ENCODE peak calls at places on chromosomes 2 and 18, in seven cellular contexts. One of them, this sample, is unnamed.

GRCh38 chr2:11203480-11203879 is 48.2 kb downstream of the SLC66A3 start:
- DNase-seq in AG04449: no peak
- DNase-seq in osteoblast: peak
- DNase-seq in heart right ventricle: no peak
- DNase-seq in cardiac muscle cell: peak
- DNase-seq in Peyer's patch: no peak
- DNase-seq in breast epithelium: no peak
- DNase-seq in this sample: no peak

GRCh38 chr2:185012643-185013042 is 414.3 kb downstream of the ZNF804A start:
- DNase-seq in AG04449: no peak
- DNase-seq in osteoblast: no peak
- DNase-seq in heart right ventricle: no peak
- DNase-seq in cardiac muscle cell: peak
- DNase-seq in Peyer's patch: no peak
- DNase-seq in breast epithelium: no peak
- DNase-seq in this sample: no peak

GRCh38 chr2:47062721-47063120 is 92.4 kb downstream of the STPG4 start:
- DNase-seq in AG04449: no peak
- DNase-seq in osteoblast: peak
- DNase-seq in heart right ventricle: no peak
- DNase-seq in cardiac muscle cell: no peak
- DNase-seq in Peyer's patch: no peak
- DNase-seq in breast epithelium: no peak
- DNase-seq in this sample: no peak

GRCh38 chr2:47152803-47153202 is 2.3 kb downstream of the STPG4 start:
- DNase-seq in AG04449: no peak
- DNase-seq in osteoblast: no peak
- DNase-seq in heart right ventricle: no peak
- DNase-seq in cardiac muscle cell: no peak
- DNase-seq in Peyer's patch: no peak
- DNase-seq in breast epithelium: no peak
- DNase-seq in this sample: no peak

GRCh38 chr2:108169982-108170625 is 69.7 kb upstream of the SULT1C3 start:
- DNase-seq in AG04449: no peak
- DNase-seq in osteoblast: no peak
- DNase-seq in heart right ventricle: no peak
- DNase-seq in cardiac muscle cell: peak
- DNase-seq in Peyer's patch: no peak
- DNase-seq in breast epithelium: no peak
- DNase-seq in this sample: no peak

GRCh38 chr2:85678384-85678783 is 10.4 kb upstream of the SFTPB start:
- DNase-seq in AG04449: no peak
- DNase-seq in osteoblast: no peak
- DNase-seq in heart right ventricle: no peak
- DNase-seq in cardiac muscle cell: no peak
- DNase-seq in Peyer's patch: peak
- DNase-seq in breast epithelium: no peak
- DNase-seq in this sample: no peak

GRCh38 chr2:218369374-218369773 is 12.7 kb upstream of the SLC11A1 start:
- DNase-seq in AG04449: no peak
- DNase-seq in osteoblast: peak
- DNase-seq in heart right ventricle: no peak
- DNase-seq in cardiac muscle cell: no peak
- DNase-seq in Peyer's patch: no peak
- DNase-seq in breast epithelium: no peak
- DNase-seq in this sample: no peak

GRCh38 chr2:793236-793635 is 116.0 kb upstream of the TMEM18 start:
- DNase-seq in AG04449: no peak
- DNase-seq in osteoblast: no peak
- DNase-seq in heart right ventricle: no peak
- DNase-seq in cardiac muscle cell: no peak
- DNase-seq in Peyer's patch: no peak
- DNase-seq in breast epithelium: no peak
- DNase-seq in this sample: no peak

GRCh38 chr2:46385786-46386577 is 88.8 kb downstream of the EPAS1 start:
- DNase-seq in AG04449: no peak
- DNase-seq in osteoblast: peak
- DNase-seq in heart right ventricle: no peak
- DNase-seq in cardiac muscle cell: peak
- DNase-seq in Peyer's patch: no peak
- DNase-seq in breast epithelium: no peak
- DNase-seq in this sample: no peak

GRCh38 chr18:58390399-58390798 is 238.5 kb downstream of the ALPK2 start:
- DNase-seq in AG04449: no peak
- DNase-seq in osteoblast: no peak
- DNase-seq in heart right ventricle: no peak
- DNase-seq in cardiac muscle cell: no peak
- DNase-seq in Peyer's patch: no peak
- DNase-seq in breast epithelium: no peak
- DNase-seq in this sample: no peak

GRCh38 chr2:132489150-132489549 is 72.5 kb downstream of the GPR39 start:
- DNase-seq in AG04449: no peak
- DNase-seq in osteoblast: no peak
- DNase-seq in heart right ventricle: peak
- DNase-seq in cardiac muscle cell: peak
- DNase-seq in Peyer's patch: no peak
- DNase-seq in breast epithelium: no peak
- DNase-seq in this sample: no peak

GRCh38 chr2:128162266-128162665 is 71.3 kb downstream of the UGGT1 start:
- DNase-seq in AG04449: no peak
- DNase-seq in osteoblast: no peak
- DNase-seq in heart right ventricle: no peak
- DNase-seq in cardiac muscle cell: no peak
- DNase-seq in Peyer's patch: no peak
- DNase-seq in breast epithelium: no peak
- DNase-seq in this sample: no peak

GRCh38 chr18:21439453-21439852 is 161.1 kb downstream of the ESCO1 start:
- DNase-seq in AG04449: peak
- DNase-seq in osteoblast: peak
- DNase-seq in heart right ventricle: no peak
- DNase-seq in cardiac muscle cell: peak
- DNase-seq in Peyer's patch: peak
- DNase-seq in breast epithelium: no peak
- DNase-seq in this sample: peak

GRCh38 chr2:165010556-165010955 is 55.2 kb upstream of the SLC38A11 start:
- DNase-seq in AG04449: no peak
- DNase-seq in osteoblast: no peak
- DNase-seq in heart right ventricle: no peak
- DNase-seq in cardiac muscle cell: no peak
- DNase-seq in Peyer's patch: no peak
- DNase-seq in breast epithelium: no peak
- DNase-seq in this sample: no peak

GRCh38 chr2:63195310-63195709 is 144.7 kb downstream of the OTX1 start:
- DNase-seq in AG04449: no peak
- DNase-seq in osteoblast: no peak
- DNase-seq in heart right ventricle: no peak
- DNase-seq in cardiac muscle cell: no peak
- DNase-seq in Peyer's patch: no peak
- DNase-seq in breast epithelium: no peak
- DNase-seq in this sample: no peak

GRCh38 chr2:238252766-238253630 is 13.2 kb upstream of the HES6 start:
- DNase-seq in AG04449: no peak
- DNase-seq in osteoblast: no peak
- DNase-seq in heart right ventricle: no peak
- DNase-seq in cardiac muscle cell: no peak
- DNase-seq in Peyer's patch: no peak
- DNase-seq in breast epithelium: no peak
- DNase-seq in this sample: no peak

GRCh38 chr2:217077841-217078407 is 218.1 kb upstream of the TNP1 start:
- DNase-seq in AG04449: no peak
- DNase-seq in osteoblast: no peak
- DNase-seq in heart right ventricle: no peak
- DNase-seq in cardiac muscle cell: no peak
- DNase-seq in Peyer's patch: no peak
- DNase-seq in breast epithelium: no peak
- DNase-seq in this sample: no peak

DNA sequence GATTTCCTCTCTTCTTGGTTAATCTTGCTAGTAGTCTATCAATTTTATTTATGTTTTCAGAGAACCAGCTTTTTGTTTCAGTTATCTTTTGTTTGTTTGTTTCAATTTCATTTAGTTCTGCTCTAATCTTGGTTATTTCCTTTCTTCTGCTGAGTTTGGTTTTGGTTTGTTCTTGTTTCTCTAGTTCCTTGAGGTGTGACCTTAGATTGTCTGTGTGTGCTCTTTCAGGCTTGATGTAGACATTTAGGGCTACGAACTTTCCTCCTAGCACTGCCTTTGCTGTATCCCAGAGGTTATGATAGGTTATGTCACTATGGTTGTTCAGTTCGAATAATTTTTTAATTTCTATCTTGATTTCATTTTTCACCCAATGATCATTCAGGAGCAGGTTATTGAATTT is 141.6 kb downstream of the ZNF236 start:
- DNase-seq in AG04449: no peak
- DNase-seq in osteoblast: no peak
- DNase-seq in heart right ventricle: no peak
- DNase-seq in cardiac muscle cell: no peak
- DNase-seq in Peyer's patch: no peak
- DNase-seq in breast epithelium: no peak
- DNase-seq in this sample: no peak
- H3K4me3 ChIP-seq in AG04449: no peak
- H3K4me3 ChIP-seq in osteoblast: no peak
- H3K4me3 ChIP-seq in heart right ventricle: no peak
- H3K4me3 ChIP-seq in cardiac muscle cell: no peak
- H3K4me3 ChIP-seq in Peyer's patch: no peak
- H3K4me3 ChIP-seq in breast epithelium: no peak
- H3K4me3 ChIP-seq in this sample: no peak

DNA sequence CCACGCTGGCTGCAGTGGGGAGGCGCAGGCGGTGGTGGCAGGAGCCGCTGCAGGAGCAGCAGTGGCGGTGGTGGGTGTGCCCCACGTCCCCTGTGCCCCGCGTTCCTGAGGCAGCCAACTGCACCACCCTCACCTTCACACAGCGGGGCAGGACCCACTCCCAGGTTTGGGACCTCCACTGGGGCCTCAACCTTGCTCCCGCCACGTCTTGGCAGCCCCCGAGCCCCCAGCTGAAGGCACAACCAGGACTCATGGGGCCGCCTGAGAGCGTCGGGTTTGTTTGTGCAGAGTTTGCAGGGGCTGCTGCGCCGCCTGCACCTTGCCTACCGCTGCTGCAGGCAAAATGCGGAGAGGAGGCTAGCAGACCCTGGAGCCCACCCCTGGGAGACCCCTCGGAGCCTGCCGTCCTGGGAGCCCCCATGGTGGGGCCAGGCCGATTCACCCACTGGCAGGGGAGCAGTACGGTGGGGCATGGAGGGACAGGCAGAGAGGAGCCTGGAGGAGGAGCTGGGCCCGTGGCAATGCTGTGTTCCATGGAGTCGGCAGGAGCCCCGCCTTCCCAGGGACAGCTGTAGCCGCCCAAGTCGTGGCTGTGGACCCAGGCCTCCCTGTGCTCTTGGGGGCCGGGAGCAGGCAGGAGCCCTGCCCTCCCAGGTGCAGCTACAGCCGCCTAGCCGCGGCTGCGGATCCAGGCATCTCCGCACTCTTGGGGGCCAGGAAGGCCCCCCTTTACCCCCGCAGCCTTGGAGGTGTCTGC is 14.7 kb upstream of the EML6 start:
- DNase-seq in AG04449: no peak
- DNase-seq in osteoblast: peak
- DNase-seq in heart right ventricle: peak
- DNase-seq in cardiac muscle cell: peak
- DNase-seq in Peyer's patch: peak
- DNase-seq in breast epithelium: no peak
- DNase-seq in this sample: no peak
- TF ChIP-seq CTCF in AG04449: no peak
- TF ChIP-seq CTCF in osteoblast: peak
- TF ChIP-seq CTCF in heart right ventricle: peak
- TF ChIP-seq CTCF in cardiac muscle cell: peak
- TF ChIP-seq CTCF in Peyer's patch: no peak
- TF ChIP-seq CTCF in breast epithelium: no peak
- TF ChIP-seq CTCF in this sample: peak

GRCh38 chr2:233375490-233376314 is 21.4 kb downstream of the DGKD start:
- DNase-seq in AG04449: no peak
- DNase-seq in osteoblast: no peak
- DNase-seq in heart right ventricle: no peak
- DNase-seq in cardiac muscle cell: no peak
- DNase-seq in Peyer's patch: no peak
- DNase-seq in breast epithelium: no peak
- DNase-seq in this sample: no peak

GRCh38 chr2:233379441-233379840 is 25.1 kb downstream of the DGKD start:
- DNase-seq in AG04449: no peak
- DNase-seq in osteoblast: no peak
- DNase-seq in heart right ventricle: no peak
- DNase-seq in cardiac muscle cell: no peak
- DNase-seq in Peyer's patch: no peak
- DNase-seq in breast epithelium: no peak
- DNase-seq in this sample: no peak

GRCh38 chr2:233381013-233381995 is 27.0 kb downstream of the DGKD start:
- DNase-seq in AG04449: no peak
- DNase-seq in osteoblast: no peak
- DNase-seq in heart right ventricle: no peak
- DNase-seq in cardiac muscle cell: no peak
- DNase-seq in Peyer's patch: no peak
- DNase-seq in breast epithelium: no peak
- DNase-seq in this sample: no peak

GRCh38 chr2:233380132-233381012 is 26.1 kb downstream of the DGKD start:
- DNase-seq in AG04449: no peak
- DNase-seq in osteoblast: no peak
- DNase-seq in heart right ventricle: no peak
- DNase-seq in cardiac muscle cell: peak
- DNase-seq in Peyer's patch: no peak
- DNase-seq in breast epithelium: no peak
- DNase-seq in this sample: no peak

GRCh38 chr2:233379034-233379433 is 24.7 kb downstream of the DGKD start:
- DNase-seq in AG04449: no peak
- DNase-seq in osteoblast: no peak
- DNase-seq in heart right ventricle: no peak
- DNase-seq in cardiac muscle cell: no peak
- DNase-seq in Peyer's patch: no peak
- DNase-seq in breast epithelium: no peak
- DNase-seq in this sample: no peak
- H3K4me3 ChIP-seq in AG04449: no peak
- H3K4me3 ChIP-seq in osteoblast: no peak
- H3K4me3 ChIP-seq in heart right ventricle: no peak
- H3K4me3 ChIP-seq in cardiac muscle cell: no peak
- H3K4me3 ChIP-seq in Peyer's patch: no peak
- H3K4me3 ChIP-seq in breast epithelium: no peak
- H3K4me3 ChIP-seq in this sample: no peak

GRCh38 chr2:27583390-27583915 is 611 bp downstream of the ZNF512 start:
- DNase-seq in AG04449: no peak
- DNase-seq in osteoblast: no peak
- DNase-seq in heart right ventricle: no peak
- DNase-seq in cardiac muscle cell: peak
- DNase-seq in Peyer's patch: no peak
- DNase-seq in breast epithelium: no peak
- DNase-seq in this sample: no peak

GRCh38 chr2:27582129-27582694 is 630 bp upstream of the ZNF512 start:
- DNase-seq in AG04449: no peak
- DNase-seq in osteoblast: no peak
- DNase-seq in heart right ventricle: peak
- DNase-seq in cardiac muscle cell: no peak
- DNase-seq in Peyer's patch: no peak
- DNase-seq in breast epithelium: no peak
- DNase-seq in this sample: no peak

GRCh38 chr2:27584597-27584996 is 1.8 kb downstream of the ZNF512 start:
- DNase-seq in AG04449: no peak
- DNase-seq in osteoblast: no peak
- DNase-seq in heart right ventricle: no peak
- DNase-seq in cardiac muscle cell: no peak
- DNase-seq in Peyer's patch: no peak
- DNase-seq in breast epithelium: no peak
- DNase-seq in this sample: no peak

GRCh38 chr2:27581417-27582128 is 1.3 kb upstream of the ZNF512 start:
- DNase-seq in AG04449: no peak
- DNase-seq in osteoblast: peak
- DNase-seq in heart right ventricle: peak
- DNase-seq in cardiac muscle cell: no peak
- DNase-seq in Peyer's patch: no peak
- DNase-seq in breast epithelium: no peak
- DNase-seq in this sample: no peak

GRCh38 chr2:27582695-27583389 is at the start of gene ZNF512:
- DNase-seq in AG04449: peak
- DNase-seq in osteoblast: peak
- DNase-seq in heart right ventricle: peak
- DNase-seq in cardiac muscle cell: peak
- DNase-seq in Peyer's patch: peak
- DNase-seq in breast epithelium: peak
- DNase-seq in this sample: peak
- TF ChIP-seq CTCF in AG04449: no peak
- TF ChIP-seq CTCF in osteoblast: no peak
- TF ChIP-seq CTCF in heart right ventricle: peak
- TF ChIP-seq CTCF in cardiac muscle cell: no peak
- TF ChIP-seq CTCF in Peyer's patch: no peak
- TF ChIP-seq CTCF in breast epithelium: no peak
- TF ChIP-seq CTCF in this sample: no peak

This sample was measured in astrocyte of the cerebellum.